ENCODE peak calls at places on chromosomes 2 and 18, in ten cellular contexts. C is fibroblast of lung, S is cardiac muscle cell, M is psoas muscle, Y is right lobe of liver, Z is heart left ventricle, I is IMR-90, N is thoracic aorta, B is A549, R is heart right ventricle. A is an unnamed sample.

GRCh38 chr18:23872701-23873550 is 141.6 kb upstream of the TTC39C start:
- DNase-seq in C (no peak), S (no peak), M (no peak), Y (no peak), Z (no peak), I (no peak), N (no peak), B (no peak), R (no peak), A (no peak)

GRCh38 chr2:190846746-190847145 is 33.9 kb upstream of the GLS start:
- DNase-seq in C (peak; percentile 70), S (no peak), M (no peak), Y (no peak), Z (no peak), I (no peak), N (no peak), B (peak; percentile 90), R (no peak), A (no peak)

GRCh38 chr2:95062716-95063400 is 37.4 kb downstream of the MAL start:
- DNase-seq in C (no peak), S (no peak), M (no peak), Y (no peak), Z (no peak), I (no peak), N (no peak), B (no peak), R (no peak), A (no peak)

GRCh38 chr2:56015631-56016251 is 92.2 kb upstream of the EFEMP1 start:
- DNase-seq in C (no peak), S (no peak), M (no peak), Y (no peak), Z (no peak), I (no peak), N (no peak), B (no peak), R (no peak), A (no peak)

GRCh38 chr2:224885836-224886547 is 156.3 kb downstream of the DOCK10 start:
- DNase-seq in C (peak; percentile 87), S (peak; percentile 66), M (no peak), Y (no peak), Z (no peak), I (peak; percentile 93), N (no peak), B (peak; percentile 23), R (no peak), A (no peak)

GRCh38 chr2:9102861-9103662 is 99.6 kb upstream of the MBOAT2 start:
- DNase-seq in C (peak; percentile 51), S (no peak), M (no peak), Y (peak; percentile 30), Z (no peak), I (no peak), N (no peak), B (no peak), R (no peak), A (no peak)

GRCh38 chr2:36485521-36485920 is 112.4 kb downstream of the FEZ2 start:
- DNase-seq in C (peak; percentile 89), S (peak; percentile 87), M (no peak), Y (no peak), Z (no peak), I (peak; percentile 94), N (no peak), B (peak; percentile 76), R (peak; percentile 29), A (no peak)

GRCh38 chr2:174778479-174778962 is 14.2 kb upstream of the CHRNA1 start:
- DNase-seq in C (peak; percentile 97), S (peak; percentile 99), M (peak; percentile 22), Y (no peak), Z (peak; percentile 70), I (peak; percentile 99), N (no peak), B (no peak), R (peak; percentile 53), A (peak; percentile 84)

GRCh38 chr2:173657996-173658717 is 303.5 kb downstream of the CDCA7 start:
- DNase-seq in C (peak; percentile 96), S (peak; percentile 94), M (peak; percentile 18), Y (no peak), Z (no peak), I (peak; percentile 97), N (no peak), B (peak; percentile 80), R (no peak), A (no peak)

GRCh38 chr2:30040147-30040546 is 106.7 kb upstream of the YPEL5 start:
- DNase-seq in C (no peak), S (no peak), M (no peak), Y (no peak), Z (no peak), I (no peak), N (no peak), B (no peak), R (no peak), A (no peak)

GRCh38 chr18:55500316-55501086 is 87.5 kb downstream of the TCF4 start:
- DNase-seq in C (peak; percentile 97), S (peak; percentile 74), M (no peak), Y (no peak), Z (no peak), I (peak; percentile 92), N (no peak), B (no peak), R (no peak), A (no peak)

GRCh38 chr2:1743396-1744150 is 742 bp downstream of the PXDN start:
- DNase-seq in C (peak; percentile 63), S (peak; percentile 75), M (peak; percentile 44), Y (peak; percentile 45), Z (peak; percentile 67), I (peak; percentile 56), N (no peak), B (no peak), R (peak; percentile 56), A (peak; percentile 44)

GRCh38 chr2:185510060-185510459 is 228.5 kb upstream of the FSIP2 start:
- DNase-seq in C (no peak), S (no peak), M (no peak), Y (no peak), Z (no peak), I (no peak), N (no peak), B (no peak), R (no peak), A (no peak)
- H3K9me3 ChIP-seq in C (no peaks in the 10 kb centered on the region), S (no peaks in the 10 kb centered on the region), M (peaks cover 50% of the 10 kb centered on the region), Y (no peaks in the 10 kb centered on the region), Z (peaks cover 93% of the 10 kb centered on the region), I (peaks cover 5% of the 10 kb centered on the region), N (peaks cover 14% of the 10 kb centered on the region), B (peaks cover 2% of the 10 kb centered on the region), R (no peaks in the 10 kb centered on the region), A (peaks cover 47% of the 10 kb centered on the region)

GRCh38 chr2:96305091-96305978 is at the start of gene SNRNP200:
- DNase-seq in C (peak; percentile 80), S (peak; percentile 86), M (peak; percentile 89), Y (peak; percentile 91), Z (peak; percentile 94), I (peak; percentile 72), N (peak; percentile 43), B (peak; percentile 91), R (peak; percentile 88), A (peak; percentile 92)
- H3K27ac ChIP-seq in C (peak within 1 kb of the TSS; percentile 81), S (peak within 1 kb of the TSS; percentile 80), M (peak within 1 kb of the TSS; percentile 88), Y (peak within 1 kb of the TSS; percentile 41), Z (peak within 1 kb of the TSS; percentile 64), I (peak within 1 kb of the TSS; percentile 91), N (peak within 1 kb of the TSS; percentile 82), B (peak within 1 kb of the TSS; percentile 93), R (peak within 1 kb of the TSS; percentile 87), A (peak within 1 kb of the TSS; percentile 84)

GRCh38 chr18:78128004-78128403 is 851.6 kb upstream of the SALL3 start:
- DNase-seq in C (no peak), S (no peak), M (no peak), Y (no peak), Z (no peak), I (no peak), N (no peak), B (no peak), R (no peak), A (no peak)
- H3K9me3 ChIP-seq in C (peaks cover 7% of the 10 kb centered on the region), S (no peaks in the 10 kb centered on the region), M (no peaks in the 10 kb centered on the region), Y (no peaks in the 10 kb centered on the region), Z (no peaks in the 10 kb centered on the region), I (peaks cover 61% of the 10 kb centered on the region), N (no peaks in the 10 kb centered on the region), B (no peaks in the 10 kb centered on the region), R (no peaks in the 10 kb centered on the region), A (no peaks in the 10 kb centered on the region)

GRCh38 chr2:46963961-46964673 is 48.5 kb upstream of the MCFD2 start:
- DNase-seq in C (peak; percentile 69), S (peak; percentile 48), M (no peak), Y (no peak), Z (no peak), I (no peak), N (no peak), B (no peak), R (no peak), A (no peak)

GRCh38 chr2:46962751-46963150 is 47.1 kb upstream of the MCFD2 start:
- DNase-seq in C (no peak), S (no peak), M (no peak), Y (no peak), Z (no peak), I (no peak), N (no peak), B (no peak), R (no peak), A (no peak)

GRCh38 chr2:46960618-46961017 is 45.0 kb upstream of the MCFD2 start:
- DNase-seq in C (no peak), S (no peak), M (no peak), Y (no peak), Z (no peak), I (no peak), N (no peak), B (no peak), R (no peak), A (no peak)

GRCh38 chr2:46964835-46965560 is 49.4 kb upstream of the MCFD2 start:
- DNase-seq in C (peak; percentile 78), S (peak; percentile 57), M (no peak), Y (no peak), Z (no peak), I (no peak), N (no peak), B (peak; percentile 48), R (no peak), A (no peak)

DNA sequence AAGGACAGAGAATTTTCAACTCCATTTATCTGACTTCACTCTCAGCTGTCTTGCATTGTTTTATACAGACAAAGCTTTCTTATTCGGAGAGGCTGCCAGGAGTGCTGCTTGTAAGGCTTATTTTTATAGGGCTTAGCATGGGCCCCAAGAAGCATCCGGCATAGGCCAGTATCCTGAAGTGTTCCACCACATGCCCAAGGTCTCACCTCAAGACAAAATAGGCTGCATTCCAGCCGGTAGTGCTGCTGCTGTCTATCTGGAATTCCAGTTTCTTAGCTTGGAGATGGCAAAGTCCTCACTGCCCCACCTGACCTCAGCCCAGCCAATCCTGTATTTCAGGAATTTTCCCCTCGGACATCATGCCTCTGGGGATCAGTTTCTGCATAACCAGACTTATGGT is 47.6 kb upstream of the MCFD2 start:
- DNase-seq in C (no peak), S (no peak), M (no peak), Y (no peak), Z (no peak), I (no peak), N (no peak), B (no peak), R (no peak), A (no peak)
- H3K27ac ChIP-seq in C (no peak overlapping the region), S (no peak overlapping the region), M (no peak overlapping the region), Y (no peak overlapping the region), Z (no peak overlapping the region), I (no peak overlapping the region), N (peak overlapping the region; percentile 70), B (peak overlapping the region; percentile 97), R (no peak overlapping the region), A (no peak overlapping the region)

A was measured in lower lobe of right lung.